ENCODE peak calls at places on chromosomes 4 and X, in five cellular contexts. G, P, F, C and L are unnamed samples.

GRCh38 chrX:123392921-123393320 is 208.8 kb downstream of the GRIA3 start:
- DNase-seq in F (no peak), G (no peak), C (no peak), P (no peak), L (no peak)

GRCh38 chrX:11792461-11793421 is 34.7 kb downstream of the MSL3 start:
- DNase-seq in C (no peak), P (no peak), F (no peak), G (peak), L (no peak)

GRCh38 chr4:87529187-87529586 is at the start of gene SPARCL1:
- DNase-seq in P (no peak), F (no peak), G (peak), C (no peak), L (no peak)

GRCh38 chr4:88630756-88631155 is 38.5 kb downstream of the HERC3 start:
- DNase-seq in G (peak), C (no peak), P (no peak), F (no peak), L (no peak)

GRCh38 chr4:168621806-168622589 is 125.1 kb downstream of the PALLD start:
- DNase-seq in G (peak), F (no peak), C (peak), P (no peak), L (no peak)

GRCh38 chr4:120769227-120769626 is 153.3 kb downstream of the PRDM5 start:
- DNase-seq in C (no peak), G (peak), F (no peak), P (no peak), L (no peak)

GRCh38 chr4:146379744-146380143 is 142.0 kb downstream of the SLC10A7 start:
- DNase-seq in P (peak), G (peak), C (no peak), F (no peak), L (no peak)

GRCh38 chrX:132956421-132957210 is 1.8 kb downstream of the HS6ST2 start:
- DNase-seq in F (no peak), C (no peak), G (no peak), P (no peak), L (no peak)

GRCh38 chr4:121741751-121742150 is 23.2 kb downstream of the SMIM43 start:
- DNase-seq in C (no peak), F (no peak), P (no peak), G (no peak), L (no peak)

GRCh38 chr4:112823141-112823540 is 186.2 kb downstream of the LARP7 start:
- DNase-seq in P (no peak), C (no peak), G (no peak), F (no peak), L (no peak)

GRCh38 chr4:112813790-112814189 is 176.8 kb downstream of the LARP7 start:
- DNase-seq in G (peak), F (no peak), C (no peak), P (no peak), L (no peak)

GRCh38 chr4:112819729-112820128 is 182.8 kb downstream of the LARP7 start:
- DNase-seq in G (no peak), P (no peak), F (no peak), C (no peak), L (no peak)

GRCh38 chr4:112823631-112824030 is 186.7 kb downstream of the LARP7 start:
- DNase-seq in C (no peak), F (no peak), G (no peak), P (no peak), L (no peak)

DNA sequence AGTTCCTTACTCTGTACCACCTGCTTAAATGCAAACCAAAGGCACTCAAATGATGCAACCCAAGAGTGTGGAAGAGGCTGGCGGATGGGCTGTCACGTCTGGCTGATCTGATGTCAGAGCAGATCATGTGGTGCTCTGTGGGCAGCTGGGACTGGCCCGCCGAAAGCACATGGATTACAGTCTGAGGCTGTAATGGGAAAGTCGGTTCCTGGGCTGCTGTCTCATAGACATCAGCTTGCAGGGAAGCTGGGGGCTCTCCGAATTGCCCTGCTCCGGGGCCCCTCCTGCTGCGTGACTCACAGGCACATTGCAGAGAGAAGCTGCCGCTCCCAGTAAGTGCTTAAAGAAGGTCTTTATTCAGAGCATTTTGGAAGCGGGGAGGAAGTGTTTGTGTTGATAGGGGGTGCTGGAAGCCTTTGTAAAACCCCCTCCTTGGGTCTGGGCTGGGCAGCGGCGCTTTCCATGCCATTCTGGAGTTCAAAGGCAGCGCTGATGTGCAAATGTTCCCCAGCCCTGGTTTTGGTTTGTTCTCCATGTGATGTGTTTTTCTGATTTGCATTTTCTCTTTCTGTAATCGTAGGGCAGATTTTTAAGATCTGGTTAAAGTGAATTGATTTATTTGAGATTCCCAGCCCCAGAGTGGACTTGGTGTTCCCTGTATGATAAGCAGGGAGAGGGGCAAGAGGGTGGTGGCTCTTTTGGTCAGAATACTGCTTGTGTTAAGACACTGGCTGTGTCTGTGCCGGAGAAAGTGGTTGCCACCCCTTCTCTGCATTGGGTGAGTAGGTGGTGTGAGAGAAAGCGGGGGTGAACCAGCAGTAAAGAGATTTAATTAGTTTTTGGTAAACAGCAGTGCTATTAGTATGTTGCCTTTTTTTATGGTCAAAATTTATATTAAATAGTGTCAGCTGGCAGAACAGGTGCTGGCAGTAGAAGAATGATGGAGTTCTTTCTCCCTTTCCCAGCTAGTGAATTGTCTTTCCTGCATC is 181.3 kb downstream of the LARP7 start:
- DNase-seq in F (no peak), G (peak), C (peak), P (peak), L (peak)
- H3K4me3 ChIP-seq in F (peak), G (peak), C (peak), P (peak), L (no peak)

GRCh38 chrX:71106427-71106826 is at the start of gene CXorf65:
- DNase-seq in F (no peak), P (no peak), G (no peak), C (no peak), L (peak)

GRCh38 chrX:71111851-71112468 is 583 bp upstream of the IL2RG start:
- DNase-seq in F (no peak), P (no peak), G (no peak), C (no peak), L (peak)

GRCh38 chrX:71107245-71107644 is 705 bp upstream of the CXorf65 start:
- DNase-seq in F (no peak), C (no peak), P (no peak), G (no peak), L (no peak)

GRCh38 chrX:71107762-71108360 is 1.3 kb upstream of the CXorf65 start:
- DNase-seq in P (no peak), F (no peak), G (peak), C (no peak), L (peak)

DNA sequence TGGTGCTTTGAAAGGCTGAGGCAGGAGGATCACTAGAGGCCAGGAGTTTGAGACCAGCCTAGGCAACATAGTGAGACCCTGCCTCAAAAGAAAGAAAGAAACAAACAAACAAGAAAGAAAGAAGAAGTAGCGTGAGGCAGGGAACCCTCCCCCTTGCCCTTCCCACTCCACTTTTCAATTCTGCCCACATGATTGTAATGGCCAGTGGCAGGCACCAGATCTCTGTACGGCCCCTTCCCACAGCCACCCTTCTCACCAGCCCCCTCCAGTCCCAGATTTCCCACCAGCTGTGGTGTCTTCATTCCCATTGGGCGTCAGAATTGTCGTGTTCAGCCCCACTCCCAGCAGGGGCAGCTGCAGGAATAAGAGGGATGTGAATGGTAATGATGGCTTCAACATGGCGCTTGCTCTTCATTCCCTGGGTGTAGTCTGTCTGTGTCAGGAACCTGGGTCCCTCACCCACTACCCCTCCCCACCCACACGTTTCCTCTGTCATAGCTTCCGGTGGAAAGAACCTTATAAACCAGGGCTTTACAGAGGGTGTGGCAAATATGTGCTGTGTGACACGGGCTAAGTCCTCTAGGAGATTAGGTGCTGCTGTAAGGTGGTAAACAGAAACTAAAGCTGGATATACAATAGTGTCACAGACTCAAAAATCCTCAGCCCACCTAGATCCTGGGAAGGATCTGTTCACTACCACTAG is at the start of gene IL2RG:
- DNase-seq in F (no peak), G (no peak), C (no peak), P (peak), L (peak)
- H3K4me3 ChIP-seq in F (no peak), G (no peak), C (no peak), P (peak), L (peak)

GRCh38 chr4:185229021-185229818 is 19.8 kb downstream of the SNX25 start:
- DNase-seq in F (no peak), G (no peak), C (no peak), P (no peak), L (no peak)

GRCh38 chr4:185227713-185228278 is 18.4 kb downstream of the SNX25 start:
- DNase-seq in G (no peak), C (no peak), P (no peak), F (no peak), L (no peak)

GRCh38 chr4:185236155-185236503 is 26.7 kb downstream of the SNX25 start:
- DNase-seq in G (no peak), C (no peak), F (no peak), P (no peak), L (no peak)

GRCh38 chr4:185235480-185236154 is 26.2 kb downstream of the SNX25 start:
- DNase-seq in C (no peak), G (peak), P (peak), F (no peak), L (no peak)

GRCh38 chr4:185232370-185232769 is 23.0 kb downstream of the SNX25 start:
- DNase-seq in C (no peak), F (no peak), G (no peak), P (peak), L (no peak)
- H3K4me3 ChIP-seq in C (no peak), F (no peak), G (no peak), P (no peak), L (no peak)

GRCh38 chrX:85243155-85243554 is 424 bp downstream of the SATL1 start:
- DNase-seq in P (no peak), F (no peak), G (peak), C (no peak), L (no peak)
- H3K4me3 ChIP-seq in P (peak), F (no peak), G (peak), C (no peak), L (no peak)

DNA sequence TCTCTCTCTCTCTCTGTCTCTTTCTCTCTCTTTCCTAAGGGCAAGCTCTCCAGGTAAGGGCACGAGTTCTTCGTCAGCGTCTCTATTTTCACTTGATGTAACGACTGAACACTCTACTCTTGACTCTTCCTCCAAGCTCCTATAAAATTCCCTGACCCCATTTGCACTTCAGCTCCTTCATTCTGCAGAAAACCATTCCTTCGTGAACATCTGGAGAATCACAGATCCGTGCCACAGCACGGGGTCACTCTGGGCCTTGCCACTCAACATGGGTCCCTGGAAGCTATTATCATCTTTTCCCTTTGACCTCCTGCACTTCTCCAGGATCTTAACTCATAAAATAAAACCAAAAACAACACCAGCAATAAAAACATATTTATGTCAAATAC is 112.0 kb upstream of the LNX1 start:
- DNase-seq in F (no peak), P (no peak), C (no peak), G (no peak), L (no peak)
- H3K4me3 ChIP-seq in F (no peak), P (no peak), C (no peak), G (no peak), L (no peak)

DNA sequence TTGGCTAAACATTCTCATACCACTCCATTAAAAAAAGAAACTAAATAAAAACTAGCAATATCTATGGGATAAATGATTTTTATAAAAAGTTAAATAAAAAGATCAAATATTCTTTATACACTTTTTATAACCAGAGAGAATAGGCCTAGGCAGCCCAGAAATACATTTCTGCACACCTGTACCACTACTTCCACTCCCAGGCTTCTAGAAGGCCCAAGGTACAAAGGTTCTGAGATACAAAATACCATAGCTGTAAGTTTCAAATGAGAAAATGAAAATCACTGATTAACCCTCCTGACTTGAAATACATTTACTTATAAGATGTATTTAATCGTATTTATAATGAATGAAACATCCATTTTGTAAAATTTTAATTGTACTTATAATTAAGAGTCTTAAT is 226.5 kb upstream of the MAB21L2 start:
- DNase-seq in G (no peak), F (no peak), P (no peak), C (no peak), L (no peak)
- H3K4me3 ChIP-seq in G (no peak), F (no peak), P (no peak), C (no peak), L (no peak)

DNA sequence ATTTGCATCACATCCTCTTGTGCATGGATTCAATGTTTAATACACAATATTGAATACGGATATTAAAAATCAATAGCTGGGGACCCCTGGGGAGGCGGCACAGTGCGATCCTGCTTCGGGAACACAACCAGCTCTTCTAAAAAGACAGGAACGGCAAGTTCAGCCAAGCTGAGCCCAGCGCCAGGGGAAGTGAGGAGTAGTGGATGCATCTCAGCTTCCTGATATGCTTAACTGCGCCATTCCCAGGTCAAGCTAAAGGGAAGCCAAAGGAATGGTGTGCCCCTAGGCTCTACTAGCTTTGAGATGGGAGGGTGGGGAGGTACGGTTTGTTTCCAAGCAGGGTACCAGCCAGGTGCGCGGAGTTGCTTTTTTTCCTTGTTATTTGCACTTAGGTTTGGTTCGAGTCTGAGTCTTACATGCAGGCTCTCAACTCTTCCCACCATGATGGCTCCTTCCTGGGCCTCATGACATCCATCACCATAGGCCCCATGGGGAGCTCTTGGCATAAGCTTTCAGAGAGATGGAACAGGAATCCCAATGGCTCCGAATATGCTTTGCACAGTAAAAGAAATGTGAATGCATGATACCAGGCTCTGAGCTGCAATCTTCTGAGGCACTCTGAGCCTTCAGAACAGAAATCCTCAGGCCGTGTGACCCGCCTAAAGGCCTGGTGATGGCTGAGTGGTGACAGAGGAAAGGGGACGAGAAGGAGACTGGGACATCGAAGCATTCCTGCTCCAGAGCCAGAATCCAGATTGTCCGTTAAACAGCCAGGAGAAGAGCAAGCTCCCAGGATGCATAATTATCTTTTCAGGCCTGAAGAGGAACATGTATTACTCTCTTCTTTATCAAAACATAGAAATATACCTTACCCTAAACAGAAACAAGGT is 51.8 kb upstream of the BCOR start:
- DNase-seq in F (no peak), G (no peak), P (no peak), C (no peak), L (no peak)
- H3K4me3 ChIP-seq in F (no peak), G (no peak), P (no peak), C (no peak), L (no peak)

GRCh38 chr4:37245391-37245954 is 930 bp downstream of the NWD2 start:
- DNase-seq in P (no peak), G (no peak), F (no peak), C (no peak), L (no peak)

GRCh38 chr4:37244583-37245390 is at the start of gene NWD2:
- DNase-seq in P (no peak), G (peak), C (no peak), F (no peak), L (no peak)

GRCh38 chr4:37241646-37242045 is 2.9 kb upstream of the NWD2 start:
- DNase-seq in G (no peak), F (no peak), P (no peak), C (no peak), L (no peak)

GRCh38 chr4:37243061-37243460 is 1.5 kb upstream of the NWD2 start:
- DNase-seq in G (no peak), F (no peak), P (no peak), C (no peak), L (peak)

GRCh38 chr4:37243722-37244582 is 591 bp upstream of the NWD2 start:
- DNase-seq in F (no peak), G (peak), C (no peak), P (no peak), L (no peak)
- H3K4me3 ChIP-seq in F (no peak), G (peak), C (no peak), P (no peak), L (no peak)

DNA sequence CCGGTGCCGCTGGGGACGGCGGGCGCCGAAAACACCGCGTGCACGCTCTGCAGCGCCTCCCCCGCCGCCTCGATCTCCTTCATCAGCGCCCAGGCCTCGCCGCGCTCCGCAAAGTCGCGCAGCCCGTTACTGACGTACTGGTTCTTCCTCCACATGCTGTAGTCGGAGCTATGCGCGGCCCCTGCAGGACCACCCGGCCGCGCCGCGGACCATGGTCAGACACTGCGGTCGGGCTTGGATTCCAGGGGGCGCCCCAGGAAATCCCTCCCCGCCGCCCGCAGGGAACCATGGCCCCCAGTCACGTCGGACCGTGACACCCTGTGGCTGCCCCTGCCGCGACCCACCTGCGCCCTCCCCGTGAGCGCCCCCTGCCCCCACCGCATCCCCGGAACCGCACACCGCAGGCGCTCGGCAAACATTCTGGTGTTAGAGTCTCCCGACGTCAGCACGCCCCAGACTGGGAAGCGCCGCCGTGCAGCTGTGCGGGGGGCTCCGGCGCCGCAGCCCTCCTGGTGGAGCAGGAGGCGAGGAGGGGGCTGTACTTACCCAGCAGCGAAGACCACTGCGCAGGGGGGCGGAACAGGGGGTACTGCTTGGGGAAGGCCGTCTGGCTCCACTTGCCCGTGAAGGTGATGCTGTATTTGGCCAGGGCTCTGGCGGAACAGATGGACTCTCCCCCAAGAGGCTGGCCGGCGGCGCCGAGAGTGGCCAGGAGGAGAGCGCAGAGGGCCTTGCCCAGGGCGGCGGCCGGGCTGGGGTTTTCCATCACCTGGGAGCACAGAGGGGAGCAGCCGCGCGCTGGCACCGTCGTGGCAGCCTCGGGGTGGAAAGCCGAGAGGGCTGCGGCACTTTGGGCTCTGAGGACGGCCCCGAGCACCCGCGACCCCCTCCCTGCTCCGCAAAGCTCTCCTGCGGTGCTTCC is 816 bp downstream of the SPON2 start:
- DNase-seq in P (peak), C (peak), G (peak), F (no peak), L (no peak)
- H3K4me3 ChIP-seq in P (no peak), C (peak), G (peak), F (no peak), L (no peak)